ENCODE peak calls at places on chromosomes 6 and 20, in seven cellular contexts. E, P, Y, H, Q, V and L are unnamed samples.

GRCh38 chr6:111353914-111354464 is 129.0 kb downstream of the REV3L start:
- DNase-seq in Y (no peak), P (no peak), E (no peak), H (no peak), Q (no peak), V (no peak), L (peak)

GRCh38 chr6:112929661-112930060 is 582.5 kb downstream of the RFPL4B start:
- DNase-seq in P (no peak), V (no peak), Q (no peak), Y (no peak), H (no peak), E (no peak), L (peak)

GRCh38 chr20:8373579-8373978 is 241.5 kb downstream of the PLCB1 start:
- DNase-seq in Y (no peak), P (no peak), E (no peak), Q (no peak), H (no peak), V (no peak), L (no peak)

GRCh38 chr6:2229742-2230141 is 15.7 kb downstream of the GMDS start:
- DNase-seq in P (no peak), Q (no peak), Y (no peak), H (no peak), E (no peak), V (no peak), L (no peak)

GRCh38 chr20:62063601-62063980 is 2.1 kb downstream of the TAF4 start:
- DNase-seq in Y (no peak), V (peak), E (no peak), H (peak), Q (no peak), P (no peak), L (peak)

GRCh38 chr6:139608872-139609271 is 234.4 kb upstream of the CITED2 start:
- DNase-seq in Q (no peak), E (no peak), Y (no peak), V (peak), P (no peak), H (no peak), L (peak)

GRCh38 chr20:1160496-1160895 is 24.3 kb downstream of the TMEM74B start:
- DNase-seq in V (no peak), P (no peak), Y (no peak), Q (no peak), E (no peak), H (no peak), L (no peak)

GRCh38 chr20:18414140-18414539 is 52.7 kb downstream of the DZANK1 start:
- DNase-seq in E (no peak), V (no peak), P (no peak), Q (no peak), Y (no peak), H (no peak), L (no peak)

GRCh38 chr6:170190046-170190445 is 100.8 kb downstream of the DLL1 start:
- DNase-seq in V (no peak), P (no peak), Y (no peak), E (no peak), H (no peak), Q (no peak), L (no peak)

GRCh38 chr6:38432479-38432878 is 207.2 kb downstream of the BTBD9 start:
- DNase-seq in P (no peak), E (no peak), Y (no peak), H (peak), Q (no peak), V (no peak), L (peak)

GRCh38 chr20:1802385-1803215 is 92.6 kb upstream of the SIRPA start:
- DNase-seq in V (peak), H (peak), E (peak), P (peak), Q (peak), Y (no peak), L (peak)

GRCh38 chr20:11045412-11046175 is 371.8 kb upstream of the JAG1 start:
- DNase-seq in P (no peak), Q (no peak), E (no peak), H (no peak), V (no peak), Y (no peak), L (no peak)